ENCODE peak calls at places on chromosome 1, in five cellular contexts. One of them, this sample, is unnamed.

GRCh38 chr1:93235261-93235660 is 54.7 kb downstream of the CCDC18 start:
- DNase-seq in A549: no peak
- DNase-seq in K562: no peak
- DNase-seq in endothelial cell of umbilical vein: no peak
- DNase-seq in HepG2: no peak
- DNase-seq in this sample: no peak

GRCh38 chr1:167325151-167325550 is 104.5 kb downstream of the POU2F1 start:
- DNase-seq in K562: no peak
- DNase-seq in A549: no peak
- DNase-seq in HepG2: no peak
- DNase-seq in endothelial cell of umbilical vein: no peak
- DNase-seq in this sample: no peak

GRCh38 chr1:207239874-207240273 is 81.6 kb upstream of the CD55 start:
- DNase-seq in A549: peak
- DNase-seq in endothelial cell of umbilical vein: no peak
- DNase-seq in HepG2: no peak
- DNase-seq in K562: no peak
- DNase-seq in this sample: no peak

GRCh38 chr1:25765910-25766645 is 33.9 kb upstream of the SELENON start:
- DNase-seq in HepG2: no peak
- DNase-seq in A549: no peak
- DNase-seq in endothelial cell of umbilical vein: no peak
- DNase-seq in K562: no peak
- DNase-seq in this sample: no peak

GRCh38 chr1:87149166-87150065 is 179.3 kb upstream of the LMO4 start:
- DNase-seq in endothelial cell of umbilical vein: no peak
- DNase-seq in K562: no peak
- DNase-seq in HepG2: no peak
- DNase-seq in A549: no peak
- DNase-seq in this sample: no peak

GRCh38 chr1:89884718-89885596 is 64.1 kb downstream of the LRRC8D start:
- DNase-seq in A549: peak
- DNase-seq in HepG2: no peak
- DNase-seq in endothelial cell of umbilical vein: peak
- DNase-seq in K562: no peak
- DNase-seq in this sample: no peak

GRCh38 chr1:79109445-79109844 is 102.9 kb upstream of the ADGRL4 start:
- DNase-seq in endothelial cell of umbilical vein: no peak
- DNase-seq in A549: no peak
- DNase-seq in HepG2: no peak
- DNase-seq in K562: no peak
- DNase-seq in this sample: no peak

GRCh38 chr1:234768171-234768568 is 158.2 kb upstream of the IRF2BP2 start:
- DNase-seq in K562: no peak
- DNase-seq in endothelial cell of umbilical vein: no peak
- DNase-seq in A549: no peak
- DNase-seq in HepG2: peak
- DNase-seq in this sample: no peak

GRCh38 chr1:83857108-83857507 is 141.8 kb downstream of the TTLL7 start:
- DNase-seq in K562: no peak
- DNase-seq in endothelial cell of umbilical vein: peak
- DNase-seq in A549: peak
- DNase-seq in HepG2: no peak
- DNase-seq in this sample: no peak

GRCh38 chr1:32265846-32266245 is 14.8 kb downstream of the LCK start:
- DNase-seq in HepG2: no peak
- DNase-seq in A549: no peak
- DNase-seq in K562: no peak
- DNase-seq in endothelial cell of umbilical vein: no peak
- DNase-seq in this sample: no peak

GRCh38 chr1:230972855-230973271 is 5.8 kb downstream of the TTC13 start:
- DNase-seq in HepG2: peak
- DNase-seq in endothelial cell of umbilical vein: peak
- DNase-seq in K562: no peak
- DNase-seq in A549: no peak
- DNase-seq in this sample: no peak

GRCh38 chr1:69320679-69321310 is 246.9 kb upstream of the LRRC7 start:
- DNase-seq in K562: no peak
- DNase-seq in HepG2: no peak
- DNase-seq in endothelial cell of umbilical vein: no peak
- DNase-seq in A549: no peak
- DNase-seq in this sample: no peak

GRCh38 chr1:181482521-181483083 is 715 bp upstream of the CACNA1E start:
- DNase-seq in HepG2: no peak
- DNase-seq in A549: peak
- DNase-seq in endothelial cell of umbilical vein: no peak
- DNase-seq in K562: peak
- DNase-seq in this sample: no peak

GRCh38 chr1:79561521-79561978 is 555.0 kb upstream of the ADGRL4 start:
- DNase-seq in HepG2: no peak
- DNase-seq in A549: no peak
- DNase-seq in endothelial cell of umbilical vein: no peak
- DNase-seq in K562: no peak
- DNase-seq in this sample: no peak

GRCh38 chr1:174110053-174110452 is 49.3 kb upstream of the RABGAP1L start:
- DNase-seq in endothelial cell of umbilical vein: no peak
- DNase-seq in K562: no peak
- DNase-seq in A549: no peak
- DNase-seq in HepG2: no peak
- DNase-seq in this sample: no peak

GRCh38 chr1:64948905-64949833 is 17.2 kb downstream of the JAK1 start:
- DNase-seq in A549: no peak
- DNase-seq in HepG2: no peak
- DNase-seq in K562: no peak
- DNase-seq in endothelial cell of umbilical vein: peak
- DNase-seq in this sample: no peak

GRCh38 chr1:202014915-202015676 is 4.7 kb downstream of the ELF3 start:
- DNase-seq in HepG2: no peak
- DNase-seq in endothelial cell of umbilical vein: no peak
- DNase-seq in A549: no peak
- DNase-seq in K562: no peak
- DNase-seq in this sample: no peak

GRCh38 chr1:16156848-16157495 is 1.1 kb upstream of the EPHA2 start:
- DNase-seq in endothelial cell of umbilical vein: peak
- DNase-seq in A549: no peak
- DNase-seq in HepG2: peak
- DNase-seq in K562: no peak
- DNase-seq in this sample: no peak

GRCh38 chr1:30445449-30445848 is 277.9 kb downstream of the MATN1 start:
- DNase-seq in K562: no peak
- DNase-seq in A549: no peak
- DNase-seq in endothelial cell of umbilical vein: no peak
- DNase-seq in HepG2: no peak
- DNase-seq in this sample: no peak

GRCh38 chr1:67679691-67680090 is 5.3 kb upstream of the GADD45A start:
- DNase-seq in A549: no peak
- DNase-seq in HepG2: no peak
- DNase-seq in endothelial cell of umbilical vein: no peak
- DNase-seq in K562: no peak
- DNase-seq in this sample: no peak

GRCh38 chr1:71087060-71087459 is 6.2 kb upstream of the ZRANB2 start:
- DNase-seq in A549: no peak
- DNase-seq in HepG2: no peak
- DNase-seq in K562: no peak
- DNase-seq in endothelial cell of umbilical vein: no peak
- DNase-seq in this sample: no peak

GRCh38 chr1:117826119-117826518 is 103.3 kb downstream of the GDAP2 start:
- DNase-seq in K562: no peak
- DNase-seq in HepG2: no peak
- DNase-seq in A549: no peak
- DNase-seq in endothelial cell of umbilical vein: no peak
- DNase-seq in this sample: no peak

GRCh38 chr1:42164551-42165420 is at the start of gene GUCA2A:
- DNase-seq in A549: no peak
- DNase-seq in endothelial cell of umbilical vein: no peak
- DNase-seq in K562: no peak
- DNase-seq in HepG2: no peak
- DNase-seq in this sample: no peak

GRCh38 chr1:8727809-8728213 is 89.6 kb downstream of the RERE start:
- DNase-seq in K562: no peak
- DNase-seq in HepG2: no peak
- DNase-seq in A549: no peak
- DNase-seq in endothelial cell of umbilical vein: no peak
- DNase-seq in this sample: no peak

GRCh38 chr1:117372863-117373412 is 5.7 kb downstream of the MAN1A2 start:
- DNase-seq in endothelial cell of umbilical vein: no peak
- DNase-seq in HepG2: no peak
- DNase-seq in K562: no peak
- DNase-seq in A549: no peak
- DNase-seq in this sample: no peak

GRCh38 chr1:25782608-25783201 is 17.3 kb upstream of the SELENON start:
- DNase-seq in endothelial cell of umbilical vein: no peak
- DNase-seq in A549: no peak
- DNase-seq in HepG2: no peak
- DNase-seq in K562: peak
- DNase-seq in this sample: no peak

GRCh38 chr1:85295006-85295431 is 18.6 kb upstream of the BCL10 start:
- DNase-seq in endothelial cell of umbilical vein: peak
- DNase-seq in A549: no peak
- DNase-seq in HepG2: no peak
- DNase-seq in K562: no peak
- DNase-seq in this sample: no peak

GRCh38 chr1:3101127-3101939 is 32.3 kb downstream of the PRDM16 start:
- DNase-seq in HepG2: no peak
- DNase-seq in K562: no peak
- DNase-seq in A549: no peak
- DNase-seq in endothelial cell of umbilical vein: no peak
- DNase-seq in this sample: no peak

GRCh38 chr1:157994081-157994581 is 686 bp downstream of the KIRREL1 start:
- DNase-seq in K562: no peak
- DNase-seq in A549: no peak
- DNase-seq in HepG2: no peak
- DNase-seq in endothelial cell of umbilical vein: peak
- DNase-seq in this sample: no peak

GRCh38 chr1:186884266-186884665 is 55.5 kb downstream of the PLA2G4A start:
- DNase-seq in HepG2: no peak
- DNase-seq in A549: no peak
- DNase-seq in endothelial cell of umbilical vein: no peak
- DNase-seq in K562: no peak
- DNase-seq in this sample: no peak
- TF ChIP-seq JUN in HepG2: no peak
- TF ChIP-seq JUN in A549: no peak
- TF ChIP-seq JUN in endothelial cell of umbilical vein: no peak
- TF ChIP-seq JUN in K562: no peak
- TF ChIP-seq JUN in this sample: no peak

GRCh38 chr1:59669752-59670312 is 144.9 kb upstream of the HOOK1 start:
- DNase-seq in K562: no peak
- DNase-seq in HepG2: peak
- DNase-seq in A549: no peak
- DNase-seq in endothelial cell of umbilical vein: no peak
- DNase-seq in this sample: peak
- H3K4me2 ChIP-seq in K562: no peak
- H3K4me2 ChIP-seq in HepG2: peak
- H3K4me2 ChIP-seq in A549: no peak
- H3K4me2 ChIP-seq in endothelial cell of umbilical vein: no peak
- H3K4me2 ChIP-seq in this sample: peak

DNA sequence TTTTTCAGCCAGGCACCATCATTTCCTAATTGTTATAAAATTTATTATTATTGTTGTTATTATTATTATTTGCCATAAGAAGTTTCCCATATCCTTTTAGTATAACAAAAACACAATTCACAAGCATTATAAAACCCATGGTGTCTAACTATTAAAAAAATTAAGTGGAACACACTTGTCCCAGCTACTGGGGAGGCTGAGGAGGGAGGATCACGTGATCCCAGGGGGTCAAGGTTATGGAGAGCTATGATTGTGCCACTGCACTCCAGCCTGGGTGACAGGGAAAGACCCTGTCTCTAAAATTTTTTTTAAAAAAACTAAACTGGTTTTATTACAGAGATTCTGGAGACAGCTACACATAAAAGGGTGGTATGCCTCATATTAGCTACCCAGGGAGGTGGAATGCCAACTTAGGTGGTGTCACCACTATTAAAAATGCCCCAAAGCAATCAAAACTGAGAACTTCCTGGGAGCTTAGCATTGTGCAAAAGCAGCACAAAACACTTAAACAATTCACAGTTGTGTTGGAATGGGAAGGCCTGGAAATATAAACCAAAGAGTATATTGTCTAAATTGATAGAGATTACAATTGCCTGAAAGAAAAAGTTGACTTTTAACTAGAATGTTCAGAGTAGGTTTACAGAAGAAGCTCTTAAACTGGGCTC is 8.7 kb upstream of the RGS4 start:
- DNase-seq in A549: no peak
- DNase-seq in endothelial cell of umbilical vein: no peak
- DNase-seq in HepG2: no peak
- DNase-seq in K562: no peak
- DNase-seq in this sample: no peak
- TF ChIP-seq JUN in A549: no peak
- TF ChIP-seq JUN in endothelial cell of umbilical vein: no peak
- TF ChIP-seq JUN in HepG2: no peak
- TF ChIP-seq JUN in K562: no peak
- TF ChIP-seq JUN in this sample: no peak

GRCh38 chr1:54857066-54857660 is 29.8 kb downstream of the DHCR24 start:
- DNase-seq in endothelial cell of umbilical vein: no peak
- DNase-seq in K562: no peak
- DNase-seq in HepG2: no peak
- DNase-seq in A549: no peak
- DNase-seq in this sample: no peak
- H3K4me2 ChIP-seq in endothelial cell of umbilical vein: no peak
- H3K4me2 ChIP-seq in K562: no peak
- H3K4me2 ChIP-seq in HepG2: no peak
- H3K4me2 ChIP-seq in A549: peak
- H3K4me2 ChIP-seq in this sample: no peak

This sample was measured in H1.